ENCODE peak calls at places on chromosomes 5 and 9, in ten cellular contexts. Y, E, I, U, C, M, B, Q, Z and K are unnamed samples.

GRCh38 chr5:38672059-38672791 is 115.8 kb upstream of the LIFR start:
- DNase-seq in I (no peak), M (no peak), Z (no peak), E (no peak), U (no peak), B (no peak), C (no peak), Q (no peak), Y (no peak), K (no peak)

GRCh38 chr5:161288071-161288470 is 258.5 kb downstream of the GABRB2 start:
- DNase-seq in C (no peak), B (no peak), Y (no peak), Q (no peak), E (no peak), I (no peak), Z (no peak), U (no peak), M (no peak), K (no peak)

GRCh38 chr9:106771618-106772017 is 91.3 kb upstream of the ZNF462 start:
- DNase-seq in E (no peak), Y (no peak), M (no peak), Q (no peak), I (no peak), U (no peak), C (no peak), Z (no peak), B (no peak), K (no peak)

GRCh38 chr9:93188426-93189368 is 4.8 kb downstream of the WNK2 start:
- DNase-seq in B (no peak), E (no peak), Y (no peak), I (no peak), M (no peak), C (peak; percentile 38), Z (no peak), Q (no peak), U (peak; percentile 56), K (no peak)

GRCh38 chr9:87862536-87863268 is 20.0 kb upstream of the SPATA31E1 start:
- DNase-seq in U (no peak), I (no peak), E (no peak), Y (no peak), Z (no peak), B (no peak), Q (no peak), C (no peak), M (no peak), K (no peak)

GRCh38 chr5:170382790-170383189 is 6.4 kb downstream of the KCNMB1 start:
- DNase-seq in M (no peak), Z (no peak), I (no peak), Q (no peak), E (no peak), U (no peak), Y (no peak), B (no peak), C (no peak), K (no peak)

GRCh38 chr9:18569941-18570630 is 96.1 kb downstream of the ADAMTSL1 start:
- DNase-seq in E (no peak), M (no peak), U (no peak), C (no peak), B (no peak), Q (no peak), Y (no peak), I (no peak), Z (no peak), K (no peak)

GRCh38 chr5:154740957-154741356 is 14.2 kb upstream of the LARP1 start:
- DNase-seq in U (no peak), Z (no peak), Q (no peak), I (no peak), C (no peak), M (no peak), E (no peak), B (no peak), Y (no peak), K (no peak)

GRCh38 chr5:171600736-171601265 is 181.4 kb downstream of the FGF18 start:
- DNase-seq in C (no peak), Y (no peak), E (no peak), Q (no peak), M (no peak), Z (no peak), I (no peak), B (no peak), U (no peak), K (no peak)

GRCh38 chr9:94801242-94801641 is 74.7 kb downstream of the AOPEP start:
- DNase-seq in E (no peak), M (no peak), I (no peak), Z (no peak), B (no peak), Y (no peak), Q (no peak), U (no peak), C (no peak), K (no peak)

GRCh38 chr9:134099123-134099761 is 31.4 kb upstream of the BRD3 start:
- DNase-seq in I (no peak), M (peak; percentile 36), B (peak; percentile 59), C (peak; percentile 29), Q (no peak), E (no peak), Y (no peak), Z (peak; percentile 45), U (peak; percentile 82), K (peak; percentile 48)

GRCh38 chr5:101942321-101942882 is 353.7 kb downstream of the SLCO4C1 start:
- DNase-seq in Y (no peak), Z (peak; percentile 37), I (no peak), C (peak; percentile 66), U (peak; percentile 74), B (peak; percentile 32), Q (no peak), M (no peak), E (no peak), K (peak; percentile 18)

GRCh38 chr5:56829137-56829536 is 13.8 kb downstream of the MAP3K1 start:
- DNase-seq in Q (no peak), I (no peak), Z (no peak), U (no peak), E (peak; percentile 67), C (no peak), M (peak; percentile 65), B (no peak), Y (no peak), K (no peak)

GRCh38 chr9:119509291-119509905 is 140.2 kb upstream of the BRINP1 start:
- DNase-seq in Y (no peak), I (no peak), E (no peak), U (no peak), C (no peak), Q (no peak), B (no peak), Z (no peak), M (no peak), K (no peak)

GRCh38 chr9:107784235-107784958 is 294.8 kb upstream of the KLF4 start:
- DNase-seq in U (no peak), M (no peak), E (peak; percentile 86), I (no peak), B (no peak), Q (peak; percentile 68), Z (peak; percentile 32), Y (no peak), C (no peak), K (no peak)

GRCh38 chr5:87327998-87328397 is 60.3 kb downstream of the RASA1 start:
- DNase-seq in Y (no peak), B (no peak), C (no peak), E (no peak), Q (no peak), Z (no peak), I (no peak), U (no peak), M (no peak), K (no peak)

GRCh38 chr9:84266087-84266561 is 74.4 kb downstream of the SLC28A3 start:
- DNase-seq in I (no peak), C (peak; percentile 45), E (no peak), Y (no peak), Q (no peak), M (no peak), U (peak; percentile 85), B (no peak), Z (no peak), K (no peak)

GRCh38 chr5:150155258-150156032 is at the start of gene PDGFRB:
- DNase-seq in M (peak; percentile 4), U (peak; percentile 61), Q (peak; percentile 97), C (peak; percentile 82), B (no peak), Z (peak; percentile 62), E (peak; percentile 90), Y (peak; percentile 99), I (no peak), K (no peak)

GRCh38 chr9:136885950-136886578 is at the start of gene TRAF2:
- DNase-seq in Y (peak; percentile 98), Z (peak; percentile 97), E (peak; percentile 97), I (peak; percentile 97), B (peak; percentile 93), C (peak; percentile 99), Q (peak; percentile 96), M (peak; percentile 96), U (peak; percentile 98), K (peak; percentile 95)
- H3K4me1 ChIP-seq in Y (peaks cover 32% of the 10 kb centered on the region), Z (peaks cover 15% of the 10 kb centered on the region), E (peaks cover 85% of the 10 kb centered on the region), I (peaks cover 41% of the 10 kb centered on the region), B (peaks cover 29% of the 10 kb centered on the region), C (peaks cover 11% of the 10 kb centered on the region), Q (peaks cover 5% of the 10 kb centered on the region), M (peaks cover 51% of the 10 kb centered on the region), U (peaks cover 7% of the 10 kb centered on the region), K (peaks cover 2% of the 10 kb centered on the region)

GRCh38 chr5:129591508-129592160 is 131.5 kb downstream of the ADAMTS19 start:
- DNase-seq in U (no peak), M (no peak), B (no peak), Q (no peak), Z (no peak), Y (no peak), I (no peak), C (no peak), E (no peak), K (no peak)
- H3K27ac ChIP-seq in U (no peak overlapping the region), M (no peak overlapping the region), B (no peak overlapping the region), Q (no peak overlapping the region), Z (no peak overlapping the region), Y (no peak overlapping the region), I (no peak overlapping the region), C (no peak overlapping the region), E (no peak overlapping the region), K (no peak overlapping the region)

GRCh38 chr9:130463763-130464745 is 19.3 kb downstream of the ASS1 start:
- DNase-seq in C (no peak), Z (no peak), Q (no peak), E (no peak), B (no peak), M (no peak), U (no peak), I (no peak), Y (no peak), K (no peak)
- H3K4me1 ChIP-seq in C (peaks cover 34% of the 10 kb centered on the region), Z (peaks cover 3% of the 10 kb centered on the region), Q (no peaks in the 10 kb centered on the region), E (peaks cover 6% of the 10 kb centered on the region), B (no peaks in the 10 kb centered on the region), M (no peaks in the 10 kb centered on the region), U (peaks cover 4% of the 10 kb centered on the region), I (no peaks in the 10 kb centered on the region), Y (no peaks in the 10 kb centered on the region), K (peaks cover 3% of the 10 kb centered on the region)

DNA sequence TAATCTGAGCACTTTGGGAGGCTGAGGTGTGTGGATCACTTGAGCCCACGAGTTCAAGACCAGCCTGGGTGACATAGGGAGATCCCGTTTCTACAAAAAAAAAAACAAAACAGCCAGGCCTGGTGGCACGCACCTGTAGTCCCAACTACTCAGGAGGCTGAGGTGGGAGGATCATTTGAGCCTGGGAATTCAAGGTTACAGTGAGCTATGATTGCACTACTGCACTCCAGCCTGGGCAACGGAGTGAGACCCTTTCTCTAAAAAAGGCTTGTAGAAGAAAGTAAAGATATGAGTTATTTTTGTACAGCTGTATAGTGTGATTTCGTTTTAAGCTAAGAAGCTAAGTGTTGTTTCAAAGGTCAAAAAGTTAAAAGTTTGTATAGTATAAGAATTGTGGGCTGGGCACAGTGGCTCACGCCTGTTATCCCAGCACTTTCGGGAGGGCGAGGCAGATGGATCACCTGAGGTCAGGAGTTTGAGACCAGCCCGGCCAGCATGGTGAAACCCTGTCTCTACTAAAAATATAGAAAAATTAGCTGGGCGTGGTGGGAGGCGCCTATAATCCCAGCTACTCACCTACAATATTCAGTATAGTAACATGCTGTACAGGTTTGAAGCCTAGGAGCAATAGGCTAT is 18.8 kb downstream of the UBE2R2 start:
- DNase-seq in Q (no peak), Y (no peak), U (no peak), E (peak; percentile 56), C (no peak), M (no peak), I (no peak), B (no peak), Z (no peak), K (no peak)
- H3K27ac ChIP-seq in Q (no peak overlapping the region), Y (peak overlapping the region; percentile 31), U (no peak overlapping the region), E (peak overlapping the region; percentile 79), C (no peak overlapping the region), M (no peak overlapping the region), I (peak overlapping the region; percentile 24), B (no peak overlapping the region), Z (peak overlapping the region; percentile 40), K (no peak overlapping the region)